ENCODE peak calls at places on chromosomes 4 and X, in ten cellular contexts. S is fibroblast of gingiva; V is HT-29; D is posterior vena cava; I is activated T-cell treated with anti-CD3 and anti-CD28 coated beads for 48 hours; A is CD4-positive, alpha-beta T cell; L is activated CD4-positive, CD25-positive, alpha-beta regulatory T cell; R is NCI-H1436 treated with DMSO at 0.1 percent for 48 hours; W is NCI-H510A; X is MCF 10A. J is an unnamed sample.

GRCh38 chr4:54065282-54066087 is 1.1 kb upstream of the CHIC2 start:
- DNase-seq in V (no peak), D (no peak), A (no peak), I (no peak), R (no peak), L (no peak), S (peak), X (no peak), W (no peak), J (peak)

GRCh38 chr4:155299103-155299502 is 77.7 kb downstream of the MAP9 start:
- DNase-seq in D (no peak), X (no peak), R (no peak), V (no peak), I (no peak), A (no peak), W (no peak), L (no peak), S (no peak), J (no peak)

GRCh38 chr4:87011340-87012034 is 76.7 kb downstream of the AFF1 start:
- DNase-seq in I (no peak), D (no peak), R (no peak), W (no peak), V (peak), S (peak), X (peak), L (no peak), A (no peak), J (no peak)

GRCh38 chr4:105895324-105895608 is at the start of gene NPNT:
- DNase-seq in V (no peak), W (peak), L (no peak), X (no peak), S (no peak), I (no peak), R (no peak), D (peak), A (no peak), J (no peak)

GRCh38 chr4:41748788-41749445 is 392 bp upstream of the PHOX2B start:
- DNase-seq in I (no peak), X (no peak), V (no peak), L (no peak), S (no peak), D (no peak), A (no peak), R (no peak), W (no peak), J (no peak)

GRCh38 chrX:110852180-110852579 is 56.6 kb upstream of the CHRDL1 start:
- DNase-seq in X (peak), V (no peak), I (no peak), S (peak), W (no peak), D (no peak), L (no peak), R (no peak), A (no peak), J (no peak)

GRCh38 chrX:45801554-45801953 is 600.9 kb upstream of the DIPK2B start:
- DNase-seq in W (no peak), S (peak), L (no peak), V (peak), D (no peak), X (peak), I (no peak), R (no peak), A (no peak), J (no peak)

GRCh38 chr4:153488006-153488718 is 22.0 kb downstream of the TMEM131L start:
- DNase-seq in V (no peak), A (peak), L (peak), D (no peak), W (no peak), X (no peak), I (peak), R (no peak), S (no peak), J (peak)

GRCh38 chrX:124232523-124233201 is 99.8 kb upstream of the TEX13D start:
- DNase-seq in L (no peak), S (no peak), R (no peak), I (peak), W (no peak), D (no peak), V (no peak), A (no peak), X (peak), J (no peak)

GRCh38 chr4:113951263-113951662 is 28.2 kb downstream of the ARSJ start:
- DNase-seq in V (peak), X (no peak), A (no peak), I (no peak), S (peak), L (no peak), W (no peak), D (no peak), R (no peak), J (peak)

GRCh38 chr4:30537462-30537861 is 182.7 kb upstream of the PCDH7 start:
- DNase-seq in R (no peak), W (no peak), V (peak), D (no peak), L (no peak), I (no peak), A (no peak), S (peak), X (peak), J (no peak)

GRCh38 chr4:41178372-41179085 is 35.8 kb downstream of the APBB2 start:
- DNase-seq in V (no peak), S (peak), A (no peak), W (no peak), X (peak), I (no peak), R (no peak), L (no peak), D (no peak), J (no peak)

GRCh38 chr4:114599231-114600065 is 841 bp downstream of the UGT8 start:
- DNase-seq in X (peak), S (no peak), W (no peak), A (no peak), L (no peak), D (peak), V (peak), I (no peak), R (no peak), J (no peak)

GRCh38 chrX:74534569-74535038 is 79.8 kb downstream of the RLIM start:
- DNase-seq in D (no peak), A (no peak), L (no peak), X (peak), R (no peak), I (no peak), V (no peak), W (no peak), S (peak), J (no peak)

GRCh38 chr4:1081689-1082040 is 31.7 kb downstream of the RNF212 start:
- DNase-seq in X (peak), A (no peak), S (peak), I (no peak), R (no peak), L (no peak), D (peak), V (peak), W (no peak), J (no peak)

GRCh38 chrX:132955710-132956109 is 2.7 kb downstream of the HS6ST2 start:
- DNase-seq in W (no peak), R (no peak), S (no peak), V (no peak), I (no peak), X (no peak), D (no peak), A (no peak), L (no peak), J (no peak)

GRCh38 chrX:106613277-106613676 is 1.5 kb downstream of the RADX start:
- DNase-seq in R (no peak), L (no peak), A (no peak), X (no peak), D (no peak), I (no peak), S (no peak), V (no peak), W (no peak), J (no peak)

GRCh38 chrX:23820235-23820782 is 37.3 kb downstream of the SAT1 start:
- DNase-seq in W (no peak), D (no peak), A (no peak), X (peak), L (no peak), I (no peak), R (no peak), S (no peak), V (peak), J (no peak)

GRCh38 chr4:3257125-3257690 is 8.2 kb downstream of the MSANTD1 start:
- DNase-seq in R (no peak), D (peak), I (no peak), W (no peak), A (no peak), V (no peak), L (no peak), S (no peak), X (peak), J (no peak)

GRCh38 chrX:129836827-129837226 is 6.9 kb downstream of the ZDHHC9 start:
- DNase-seq in I (no peak), X (no peak), S (no peak), V (no peak), D (no peak), R (no peak), L (no peak), A (no peak), W (no peak), J (no peak)

GRCh38 chr4:181541396-181541795 is 701.8 kb upstream of the TENM3 start:
- DNase-seq in L (no peak), S (peak), V (no peak), R (no peak), D (no peak), A (no peak), X (peak), I (no peak), W (no peak), J (no peak)

GRCh38 chr4:2933566-2934076 is 29.6 kb downstream of the NOP14 start:
- DNase-seq in X (peak), V (no peak), D (peak), W (no peak), L (no peak), S (no peak), I (no peak), A (no peak), R (no peak), J (peak)

GRCh38 chrX:10017866-10018265 is 50.7 kb downstream of the CLDN34 start:
- DNase-seq in I (no peak), A (no peak), L (no peak), V (peak), D (no peak), W (no peak), S (peak), R (no peak), X (peak), J (no peak)

GRCh38 chr4:13535708-13536361 is 8.5 kb downstream of the NKX3-2 start:
- DNase-seq in V (no peak), X (no peak), I (no peak), D (peak), L (no peak), W (peak), S (no peak), R (no peak), A (no peak), J (no peak)

GRCh38 chr4:186169333-186169941 is 21.9 kb upstream of the CYP4V2 start:
- DNase-seq in R (no peak), I (no peak), D (no peak), S (no peak), X (no peak), V (no peak), A (no peak), L (no peak), W (no peak), J (no peak)

J was measured in right cardiac atrium.